ENCODE peak calls at places on chromosome 2, in nine cellular contexts. A is Peyer's patch, L is GM12864, R is fibroblast of mammary gland, B is A549, K is PC-9, S is AG04450, M is fibroblast of villous mesenchyme, N is lower lobe of right lung. T is an unnamed sample.

GRCh38 chr2:149767516-149767974 is 180.0 kb upstream of the MMADHC start:
- DNase-seq in A (no peak), L (no peak), R (peak; percentile 62), B (no peak), K (no peak), S (no peak), M (peak; percentile 72), N (no peak), T (no peak)

GRCh38 chr2:241797441-241798080 is 11.4 kb upstream of the NEU4 start:
- DNase-seq in A (no peak), L (no peak), R (no peak), B (no peak), K (no peak), S (no peak), M (no peak), N (peak; percentile 33), T (no peak)

GRCh38 chr2:235098273-235098672 is 146.5 kb downstream of the SH3BP4 start:
- DNase-seq in A (no peak), L (no peak), R (no peak), B (peak; percentile 41), K (no peak), S (no peak), M (no peak), N (no peak), T (no peak)

GRCh38 chr2:37466533-37467230 is 122.3 kb downstream of the QPCT start:
- DNase-seq in A (no peak), L (no peak), R (peak; percentile 11), B (no peak), K (no peak), S (no peak), M (no peak), N (no peak), T (no peak)

GRCh38 chr2:73290049-73290839 is 3.1 kb downstream of the EGR4 start:
- DNase-seq in A (peak; percentile 41), L (no peak), R (peak; percentile 46), B (peak; percentile 60), K (peak; percentile 30), S (no peak), M (peak; percentile 39), N (no peak), T (no peak)

GRCh38 chr2:23425338-23425871 is 40.4 kb downstream of the KLHL29 start:
- DNase-seq in A (no peak), L (no peak), R (no peak), B (no peak), K (peak; percentile 21), S (no peak), M (no peak), N (no peak), T (no peak)

GRCh38 chr2:66872926-66873714 is 438.2 kb downstream of the MEIS1 start:
- DNase-seq in A (no peak), L (no peak), R (peak; percentile 12), B (no peak), K (no peak), S (no peak), M (peak; percentile 94), N (no peak), T (no peak)

GRCh38 chr2:12442627-12442928 is 274.2 kb upstream of the TRIB2 start:
- DNase-seq in A (no peak), L (no peak), R (peak; percentile 75), B (no peak), K (no peak), S (no peak), M (peak; percentile 87), N (no peak), T (no peak)

GRCh38 chr2:144332356-144333143 is 187.4 kb downstream of the ZEB2 start:
- DNase-seq in A (peak; percentile 74), L (peak; percentile 45), R (peak; percentile 80), B (peak; percentile 48), K (peak; percentile 95), S (peak; percentile 54), M (peak; percentile 86), N (peak; percentile 90), T (peak; percentile 87)

GRCh38 chr2:172556284-172557033 is 569 bp downstream of the PDK1 start:
- DNase-seq in A (peak; percentile 80), L (peak; percentile 60), R (peak; percentile 76), B (peak; percentile 13), K (peak; percentile 84), S (no peak), M (peak; percentile 73), N (peak; percentile 82), T (no peak)

GRCh38 chr2:13046557-13047165 is 329.9 kb downstream of the TRIB2 start:
- DNase-seq in A (no peak), L (no peak), R (peak; percentile 30), B (no peak), K (no peak), S (no peak), M (peak; percentile 27), N (no peak), T (no peak)

GRCh38 chr2:37356299-37356698 is 11.9 kb downstream of the QPCT start:
- DNase-seq in A (no peak), L (no peak), R (no peak), B (no peak), K (no peak), S (no peak), M (no peak), N (no peak), T (no peak)

GRCh38 chr2:199692489-199692888 is 158.5 kb downstream of the FTCDNL1 start:
- DNase-seq in A (no peak), L (no peak), R (no peak), B (no peak), K (no peak), S (no peak), M (peak; percentile 4), N (no peak), T (no peak)

DNA sequence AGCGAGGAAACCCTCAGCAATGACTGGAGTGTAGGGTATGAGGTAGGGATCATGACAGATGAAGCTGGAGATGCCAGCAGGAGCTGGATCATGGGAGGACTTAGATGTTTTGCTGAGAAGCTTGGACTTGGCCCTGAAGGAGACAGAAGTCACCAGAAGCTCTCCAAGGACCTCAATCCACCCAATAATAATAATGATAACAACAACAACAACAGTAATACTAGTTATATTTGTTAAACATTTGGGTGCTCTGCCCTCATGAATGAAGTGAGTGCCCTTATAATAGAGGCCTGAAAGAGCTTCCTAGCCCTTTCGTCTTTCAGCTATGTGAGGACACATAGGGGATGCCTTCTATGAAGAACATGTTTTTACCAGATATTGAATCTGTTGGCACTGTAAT is 163.9 kb downstream of the DDX1 start:
- DNase-seq in A (no peak), L (no peak), R (no peak), B (no peak), K (no peak), S (no peak), M (no peak), N (no peak), T (no peak)
- TF ChIP-seq CTCF in A (no peak), L (no peak), R (no peak), B (no peak), K (no peak), S (no peak), M (no peak), N (no peak), T (no peak)

GRCh38 chr2:26634636-26635230 is 6.4 kb downstream of the CIB4 start:
- DNase-seq in A (no peak), L (no peak), R (no peak), B (no peak), K (no peak), S (no peak), M (no peak), N (peak; percentile 32), T (peak; percentile 59)

GRCh38 chr2:26635401-26635800 is 5.8 kb downstream of the CIB4 start:
- DNase-seq in A (no peak), L (no peak), R (no peak), B (no peak), K (no peak), S (no peak), M (no peak), N (no peak), T (peak; percentile 21)

GRCh38 chr2:26639685-26640240 is 1.4 kb downstream of the CIB4 start:
- DNase-seq in A (no peak), L (no peak), R (no peak), B (no peak), K (no peak), S (no peak), M (no peak), N (no peak), T (peak; percentile 49)

GRCh38 chr2:26637811-26638310 is 3.3 kb downstream of the CIB4 start:
- DNase-seq in A (no peak), L (no peak), R (no peak), B (no peak), K (no peak), S (no peak), M (no peak), N (no peak), T (peak; percentile 52)

DNA sequence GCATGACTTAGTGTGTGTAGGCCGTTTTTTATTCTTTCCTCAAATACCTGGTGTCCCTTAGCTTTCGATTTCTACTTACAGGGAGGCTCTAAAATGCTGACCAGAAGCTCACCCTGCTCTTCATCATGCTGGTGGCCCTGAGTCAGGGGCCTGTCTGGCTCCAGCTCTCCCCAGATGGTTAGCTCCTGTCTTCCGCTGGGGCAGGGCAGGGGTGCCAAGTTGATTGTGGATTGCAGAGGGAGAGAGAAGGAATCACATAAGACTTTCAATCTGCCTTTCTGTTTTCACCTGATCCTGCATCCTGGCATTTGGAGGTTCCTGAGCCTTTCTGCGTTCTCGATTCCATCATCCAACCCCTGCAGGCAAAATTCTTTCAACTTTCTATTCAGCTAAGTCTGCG is 4.2 kb downstream of the CIB4 start:
- DNase-seq in A (no peak), L (no peak), R (no peak), B (no peak), K (no peak), S (no peak), M (no peak), N (peak; percentile 16), T (peak; percentile 40)
- TF ChIP-seq CTCF in A (no peak), L (no peak), R (no peak), B (no peak), K (no peak), S (no peak), M (no peak), N (no peak), T (no peak)

DNA sequence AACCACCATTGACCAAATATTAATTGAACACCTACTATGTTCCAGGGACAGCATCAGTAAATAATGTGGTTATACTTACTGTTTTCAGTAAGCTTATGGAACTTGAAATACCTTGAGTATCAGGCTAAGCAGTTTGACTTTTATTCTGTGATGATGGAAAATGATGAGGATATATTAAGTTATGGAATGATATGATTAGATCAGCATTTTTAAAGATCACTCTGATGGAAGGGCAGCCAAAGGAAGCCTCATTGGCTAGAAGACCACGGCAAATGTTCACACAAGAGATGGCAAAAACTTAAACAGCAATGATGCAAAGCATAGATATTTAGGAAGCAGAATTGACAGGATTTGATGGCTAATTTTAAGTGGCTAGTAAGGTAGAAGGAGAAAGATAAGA is 266.9 kb upstream of the DPP10 start:
- DNase-seq in A (no peak), L (no peak), R (no peak), B (no peak), K (no peak), S (no peak), M (no peak), N (no peak), T (no peak)
- TF ChIP-seq CTCF in A (no peak), L (no peak), R (no peak), B (no peak), K (no peak), S (no peak), M (no peak), N (no peak), T (no peak)

DNA sequence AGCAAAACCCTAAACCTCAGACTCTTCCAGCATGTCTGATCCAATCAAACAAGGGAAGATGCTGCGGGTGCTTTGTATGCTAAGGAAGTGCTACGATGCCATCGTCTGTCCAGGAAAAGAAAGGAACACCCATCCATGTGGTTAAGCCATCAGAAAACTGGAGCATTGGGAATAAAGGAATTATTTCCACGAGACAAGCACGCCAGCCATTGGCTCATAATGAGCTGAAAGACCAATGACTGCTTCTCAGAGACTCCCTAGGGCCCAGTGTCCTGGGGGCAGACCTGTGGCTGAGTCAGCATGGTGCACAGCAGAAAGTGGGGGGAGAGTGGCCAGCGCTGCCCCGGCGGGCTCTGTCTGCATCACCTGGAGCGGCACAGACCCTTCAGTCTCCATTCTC is 66.0 kb upstream of the AFF3 start:
- DNase-seq in A (no peak), L (no peak), R (no peak), B (no peak), K (no peak), S (no peak), M (peak; percentile 25), N (no peak), T (no peak)
- TF ChIP-seq CTCF in A (no peak), L (no peak), R (no peak), B (no peak), K (no peak), S (no peak), M (peak; percentile 21), N (no peak), T (peak; percentile 59)